ENCODE peak calls at places on chromosomes 16 and 17, in eight cellular contexts. Q is stomach, D is pancreas, A is WERI-Rb-1, T is esophagus squamous epithelium, U is Peyer's patch, J is skeletal muscle cell, L is ascending aorta. B is an unnamed sample.

GRCh38 chr16:10558746-10559641 is 21.4 kb downstream of the EMP2 start:
- DNase-seq in D (peak; percentile 29), Q (peak; percentile 75), U (no peak), L (peak; percentile 46), T (no peak), A (no peak), J (no peak), B (no peak)

GRCh38 chr17:40354191-40355122 is 10.1 kb downstream of the GJD3 start:
- DNase-seq in J (no peak), L (no peak), Q (no peak), D (no peak), T (no peak), U (no peak), A (no peak), B (no peak)

GRCh38 chr17:79664925-79665738 is 54.3 kb upstream of the RBFOX3 start:
- DNase-seq in D (peak; percentile 76), J (no peak), Q (peak; percentile 93), L (no peak), T (no peak), A (peak; percentile 69), U (no peak), B (no peak)

GRCh38 chr17:79809530-79810137 is 12.8 kb upstream of the CBX8 start:
- DNase-seq in Q (peak; percentile 73), T (no peak), D (no peak), A (no peak), J (no peak), L (no peak), U (no peak), B (no peak)

GRCh38 chr16:9040766-9041430 is 50.5 kb upstream of the HAPSTR1 start:
- DNase-seq in D (no peak), T (no peak), A (no peak), Q (no peak), U (no peak), L (no peak), J (no peak), B (no peak)

GRCh38 chr17:81002013-81002384 is 10.4 kb downstream of the CHMP6 start:
- DNase-seq in D (no peak), J (no peak), A (no peak), L (no peak), T (no peak), Q (no peak), U (no peak), B (no peak)

GRCh38 chr17:39014044-39014794 is 47.0 kb upstream of the FBXO47 start:
- DNase-seq in D (no peak), Q (no peak), T (no peak), J (peak; percentile 31), U (no peak), L (no peak), A (no peak), B (no peak)

GRCh38 chr17:4433515-4434031 is at the start of gene SPNS3:
- DNase-seq in A (no peak), D (no peak), Q (no peak), U (peak; percentile 25), T (no peak), J (no peak), L (no peak), B (peak; percentile 52)

GRCh38 chr16:11016524-11016988 is 72.2 kb downstream of the CLEC16A start:
- DNase-seq in U (no peak), L (no peak), J (no peak), A (no peak), D (no peak), Q (no peak), T (no peak), B (no peak)

GRCh38 chr16:58516768-58517107 is 1.4 kb downstream of the SETD6 start:
- DNase-seq in L (no peak), D (no peak), U (no peak), Q (no peak), J (no peak), A (no peak), T (no peak), B (no peak)

GRCh38 chr16:74732951-74733350 is 32.3 kb upstream of the MLKL start:
- DNase-seq in A (no peak), T (no peak), J (no peak), D (no peak), Q (no peak), U (no peak), L (no peak), B (no peak)

GRCh38 chr16:65600046-65600445 is 478.2 kb upstream of the CDH11 start:
- DNase-seq in J (no peak), U (no peak), D (no peak), T (no peak), A (no peak), Q (no peak), L (no peak), B (no peak)

GRCh38 chr17:79042421-79043190 is 18.6 kb downstream of the C1QTNF1 start:
- DNase-seq in J (no peak), D (peak; percentile 67), L (no peak), T (no peak), A (peak; percentile 89), Q (peak; percentile 87), U (peak; percentile 63), B (peak; percentile 48)

GRCh38 chr16:88623858-88624257 is 14.5 kb upstream of the IL17C start:
- DNase-seq in L (no peak), J (no peak), U (no peak), Q (no peak), A (no peak), T (no peak), D (no peak), B (no peak)

GRCh38 chr17:80802626-80803450 is 188.8 kb upstream of the CHMP6 start:
- DNase-seq in T (no peak), A (peak; percentile 5), L (no peak), D (no peak), J (no peak), Q (no peak), U (no peak), B (no peak)

GRCh38 chr16:62041401-62041800 is 5.2 kb upstream of the CDH8 start:
- DNase-seq in A (no peak), U (no peak), T (no peak), L (no peak), D (no peak), J (no peak), Q (no peak), B (peak; percentile 8)

GRCh38 chr16:88923450-88923849 is 53.6 kb downstream of the CBFA2T3 start:
- DNase-seq in J (no peak), L (no peak), A (no peak), D (no peak), U (no peak), T (no peak), Q (no peak), B (no peak)

GRCh38 chr17:296906-297690 is 55.5 kb downstream of the RPH3AL start:
- DNase-seq in Q (no peak), A (no peak), T (no peak), J (no peak), U (no peak), D (peak; percentile 12), L (no peak), B (no peak)

GRCh38 chr16:57115504-57116182 is 23.3 kb downstream of the CPNE2 start:
- DNase-seq in J (no peak), T (no peak), Q (no peak), U (no peak), A (no peak), L (no peak), D (no peak), B (no peak)

GRCh38 chr16:2785101-2785991 is 2.0 kb downstream of the PRSS33 start:
- DNase-seq in D (peak; percentile 13), A (peak; percentile 14), U (no peak), Q (no peak), L (no peak), J (no peak), T (no peak), B (no peak)

GRCh38 chr17:41345992-41346391 is 4.6 kb downstream of the KRT33A start:
- DNase-seq in Q (no peak), J (no peak), T (no peak), L (no peak), D (no peak), A (no peak), U (no peak), B (no peak)

GRCh38 chr17:19378416-19379293 is at the start of gene MAPK7:
- DNase-seq in A (no peak), D (no peak), T (no peak), Q (no peak), L (no peak), J (no peak), U (no peak), B (no peak)

GRCh38 chr16:57539072-57539796 is 2.9 kb upstream of the CCDC102A start:
- DNase-seq in T (no peak), A (no peak), L (no peak), D (no peak), J (no peak), U (peak; percentile 14), Q (no peak), B (peak; percentile 93)

GRCh38 chr17:74745548-74746177 is 2.8 kb upstream of the NHERF1 start:
- DNase-seq in U (no peak), T (no peak), A (no peak), L (no peak), D (no peak), Q (no peak), J (no peak), B (no peak)
- H3K4me3 ChIP-seq in U (no peak overlapping the region), T (no peak overlapping the region), A (no peak overlapping the region), L (no peak overlapping the region), D (no peak overlapping the region), Q (no peak overlapping the region), J (no peak overlapping the region), B (no peak overlapping the region)

DNA sequence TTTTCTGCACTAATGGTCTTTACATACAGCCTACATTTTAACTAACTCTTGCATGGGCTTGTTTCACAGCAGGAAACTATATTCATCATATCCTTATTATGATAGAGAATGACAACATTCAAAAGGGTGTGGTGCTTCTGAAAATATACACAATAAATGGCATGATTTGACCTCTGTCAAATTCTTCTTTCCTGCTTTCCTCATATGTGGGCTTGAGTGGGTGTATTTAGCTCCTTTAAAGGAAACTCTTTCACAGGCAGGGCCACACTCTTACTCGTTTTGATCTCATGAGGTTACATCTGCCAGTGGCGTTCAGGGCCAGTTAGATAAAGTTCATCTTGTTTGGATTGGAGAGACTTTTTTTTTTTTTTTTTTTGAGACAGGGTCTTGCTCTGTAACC is 6.1 kb downstream of the SLC35G3 start:
- DNase-seq in L (no peak), T (no peak), D (no peak), A (no peak), J (no peak), Q (no peak), U (no peak), B (no peak)
- H3K4me3 ChIP-seq in L (no peak overlapping the region), T (no peak overlapping the region), D (no peak overlapping the region), A (no peak overlapping the region), J (no peak overlapping the region), Q (no peak overlapping the region), U (no peak overlapping the region), B (no peak overlapping the region)

DNA sequence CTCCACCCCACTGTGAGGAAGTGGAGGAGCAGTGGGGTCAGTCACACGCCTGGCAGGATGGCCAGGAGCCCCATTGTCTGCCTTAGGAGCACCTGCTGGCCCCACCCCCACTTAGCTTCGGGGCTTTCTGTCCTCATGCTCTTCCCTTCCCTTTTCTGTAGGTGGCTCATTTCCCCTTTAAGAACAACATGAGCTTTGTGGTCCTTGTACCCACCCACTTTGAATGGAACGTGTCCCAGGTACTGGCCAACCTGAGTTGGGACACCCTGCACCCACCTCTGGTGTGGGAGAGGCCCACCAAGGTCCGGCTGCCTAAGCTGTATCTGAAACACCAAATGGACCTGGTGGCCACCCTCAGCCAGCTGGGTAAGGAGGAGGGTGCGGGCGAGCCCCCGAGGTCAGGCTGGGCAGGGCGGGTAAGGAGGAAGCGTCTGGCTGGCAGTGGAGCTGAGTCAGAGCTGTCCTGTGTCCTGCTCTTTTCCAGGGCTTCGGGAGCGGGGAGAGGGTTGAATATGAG is 9.4 kb upstream of the SERPINF1 start:
- DNase-seq in L (no peak), D (peak; percentile 63), A (no peak), U (peak; percentile 62), Q (no peak), J (no peak), T (no peak), B (no peak)
- H3K4me3 ChIP-seq in L (no peak overlapping the region), D (peak overlapping the region; percentile 14), A (no peak overlapping the region), U (peak overlapping the region; percentile 2), Q (no peak overlapping the region), J (no peak overlapping the region), T (peak overlapping the region; percentile 29), B (no peak overlapping the region)

GRCh38 chr17:48051278-48051677 is 3.1 kb downstream of the NFE2L1 start:
- DNase-seq in L (no peak), Q (no peak), U (no peak), A (no peak), T (no peak), D (no peak), J (no peak), B (no peak)
- H3K4me3 ChIP-seq in L (peak overlapping the region; percentile 39), Q (peak overlapping the region; percentile 71), U (no peak overlapping the region), A (no peak overlapping the region), T (peak overlapping the region; percentile 77), D (no peak overlapping the region), J (peak overlapping the region; percentile 35), B (no peak overlapping the region)